ENCODE peak calls at places on chromosomes 6 and 20, in eight cellular contexts. One of them, this sample, is unnamed.

GRCh38 chr6:25617997-25618396 is 34.0 kb upstream of the SCGN start:
- DNase-seq in lung: no peak
- DNase-seq in fibroblast of lung: no peak
- DNase-seq in Peyer's patch: no peak
- DNase-seq in CD8-positive, alpha-beta T cell: no peak
- DNase-seq in PC-3: no peak
- DNase-seq in tibial artery: no peak
- DNase-seq in upper lobe of right lung: no peak
- DNase-seq in this sample: no peak

GRCh38 chr6:113903666-113904330 is 46.7 kb downstream of the MARCKS start:
- DNase-seq in tibial artery: peak; percentile 46
- DNase-seq in lung: no peak
- DNase-seq in PC-3: no peak
- DNase-seq in CD8-positive, alpha-beta T cell: no peak
- DNase-seq in upper lobe of right lung: no peak
- DNase-seq in fibroblast of lung: peak; percentile 55
- DNase-seq in Peyer's patch: no peak
- DNase-seq in this sample: no peak

GRCh38 chr6:128632131-128632530 is 111.7 kb upstream of the PTPRK start:
- DNase-seq in fibroblast of lung: no peak
- DNase-seq in PC-3: peak; percentile 93
- DNase-seq in tibial artery: no peak
- DNase-seq in Peyer's patch: no peak
- DNase-seq in upper lobe of right lung: no peak
- DNase-seq in lung: no peak
- DNase-seq in CD8-positive, alpha-beta T cell: no peak
- DNase-seq in this sample: no peak

GRCh38 chr20:11001767-11002540 is 328.2 kb upstream of the JAG1 start:
- DNase-seq in Peyer's patch: no peak
- DNase-seq in upper lobe of right lung: no peak
- DNase-seq in tibial artery: no peak
- DNase-seq in CD8-positive, alpha-beta T cell: no peak
- DNase-seq in PC-3: peak; percentile 99
- DNase-seq in lung: no peak
- DNase-seq in fibroblast of lung: peak; percentile 74
- DNase-seq in this sample: no peak

GRCh38 chr6:131931063-131931745 is 20.0 kb downstream of the CCN2 start:
- DNase-seq in tibial artery: no peak
- DNase-seq in fibroblast of lung: peak; percentile 42
- DNase-seq in PC-3: no peak
- DNase-seq in upper lobe of right lung: no peak
- DNase-seq in Peyer's patch: no peak
- DNase-seq in lung: no peak
- DNase-seq in CD8-positive, alpha-beta T cell: no peak
- DNase-seq in this sample: no peak

GRCh38 chr6:32882879-32883250 is 28.9 kb downstream of the PSMB9 start:
- DNase-seq in lung: no peak
- DNase-seq in fibroblast of lung: peak; percentile 59
- DNase-seq in PC-3: peak; percentile 53
- DNase-seq in Peyer's patch: no peak
- DNase-seq in tibial artery: no peak
- DNase-seq in upper lobe of right lung: no peak
- DNase-seq in CD8-positive, alpha-beta T cell: no peak
- DNase-seq in this sample: no peak

GRCh38 chr6:2852921-2853322 is 11.3 kb upstream of the SERPINB1 start:
- DNase-seq in PC-3: no peak
- DNase-seq in Peyer's patch: no peak
- DNase-seq in fibroblast of lung: no peak
- DNase-seq in CD8-positive, alpha-beta T cell: no peak
- DNase-seq in lung: no peak
- DNase-seq in upper lobe of right lung: no peak
- DNase-seq in tibial artery: no peak
- DNase-seq in this sample: no peak

GRCh38 chr20:30376767-30377658 is 880.5 kb upstream of the DEFB115 start:
- DNase-seq in lung: peak; percentile 84
- DNase-seq in upper lobe of right lung: peak; percentile 94
- DNase-seq in PC-3: peak; percentile 19
- DNase-seq in tibial artery: peak; percentile 77
- DNase-seq in Peyer's patch: peak; percentile 75
- DNase-seq in CD8-positive, alpha-beta T cell: peak; percentile 86
- DNase-seq in fibroblast of lung: peak; percentile 59
- DNase-seq in this sample: peak; percentile 65

GRCh38 chr20:49151437-49151836 is 36.7 kb downstream of the STAU1 start:
- DNase-seq in Peyer's patch: no peak
- DNase-seq in lung: no peak
- DNase-seq in CD8-positive, alpha-beta T cell: no peak
- DNase-seq in fibroblast of lung: no peak
- DNase-seq in tibial artery: no peak
- DNase-seq in PC-3: no peak
- DNase-seq in upper lobe of right lung: no peak
- DNase-seq in this sample: no peak

GRCh38 chr6:95574811-95575210 is 2.5 kb upstream of the MANEA start:
- DNase-seq in PC-3: peak; percentile 7
- DNase-seq in Peyer's patch: no peak
- DNase-seq in tibial artery: no peak
- DNase-seq in CD8-positive, alpha-beta T cell: no peak
- DNase-seq in fibroblast of lung: peak; percentile 17
- DNase-seq in upper lobe of right lung: no peak
- DNase-seq in lung: no peak
- DNase-seq in this sample: no peak

GRCh38 chr6:31712296-31712695 is 2.9 kb upstream of the LY6G6D start:
- DNase-seq in tibial artery: no peak
- DNase-seq in Peyer's patch: no peak
- DNase-seq in lung: no peak
- DNase-seq in CD8-positive, alpha-beta T cell: no peak
- DNase-seq in upper lobe of right lung: no peak
- DNase-seq in fibroblast of lung: no peak
- DNase-seq in PC-3: peak; percentile 61
- DNase-seq in this sample: no peak

GRCh38 chr20:46784450-46785127 is 75.1 kb downstream of the SLC2A10 start:
- DNase-seq in fibroblast of lung: peak; percentile 21
- DNase-seq in lung: no peak
- DNase-seq in PC-3: peak; percentile 32
- DNase-seq in tibial artery: no peak
- DNase-seq in Peyer's patch: no peak
- DNase-seq in CD8-positive, alpha-beta T cell: no peak
- DNase-seq in upper lobe of right lung: no peak
- DNase-seq in this sample: no peak

GRCh38 chr20:35192071-35192872 is 20.4 kb downstream of the PROCR start:
- DNase-seq in tibial artery: no peak
- DNase-seq in CD8-positive, alpha-beta T cell: no peak
- DNase-seq in fibroblast of lung: no peak
- DNase-seq in PC-3: peak; percentile 88
- DNase-seq in lung: no peak
- DNase-seq in upper lobe of right lung: no peak
- DNase-seq in Peyer's patch: no peak
- DNase-seq in this sample: no peak

GRCh38 chr6:168221000-168221399 is 98.6 kb downstream of the DACT2 start:
- DNase-seq in CD8-positive, alpha-beta T cell: no peak
- DNase-seq in PC-3: no peak
- DNase-seq in tibial artery: no peak
- DNase-seq in lung: no peak
- DNase-seq in upper lobe of right lung: no peak
- DNase-seq in Peyer's patch: no peak
- DNase-seq in fibroblast of lung: no peak
- DNase-seq in this sample: no peak

GRCh38 chr6:54377776-54378175 is 69.5 kb downstream of the TINAG start:
- DNase-seq in fibroblast of lung: peak; percentile 17
- DNase-seq in PC-3: peak; percentile 58
- DNase-seq in CD8-positive, alpha-beta T cell: no peak
- DNase-seq in lung: no peak
- DNase-seq in Peyer's patch: no peak
- DNase-seq in upper lobe of right lung: no peak
- DNase-seq in tibial artery: no peak
- DNase-seq in this sample: no peak

GRCh38 chr20:36465109-36466080 is 75.9 kb upstream of the MYL9 start:
- DNase-seq in tibial artery: peak; percentile 76
- DNase-seq in fibroblast of lung: peak; percentile 89
- DNase-seq in lung: no peak
- DNase-seq in PC-3: peak; percentile 91
- DNase-seq in upper lobe of right lung: no peak
- DNase-seq in Peyer's patch: no peak
- DNase-seq in CD8-positive, alpha-beta T cell: peak; percentile 21
- DNase-seq in this sample: peak; percentile 42

GRCh38 chr20:63829943-63830820 is 882 bp downstream of the ZBTB46 start:
- DNase-seq in PC-3: no peak
- DNase-seq in CD8-positive, alpha-beta T cell: no peak
- DNase-seq in upper lobe of right lung: no peak
- DNase-seq in tibial artery: no peak
- DNase-seq in fibroblast of lung: no peak
- DNase-seq in Peyer's patch: no peak
- DNase-seq in lung: no peak
- DNase-seq in this sample: no peak

GRCh38 chr6:113859349-113860164 is 2.4 kb downstream of the MARCKS start:
- DNase-seq in Peyer's patch: no peak
- DNase-seq in lung: no peak
- DNase-seq in tibial artery: peak; percentile 23
- DNase-seq in CD8-positive, alpha-beta T cell: no peak
- DNase-seq in PC-3: peak; percentile 32
- DNase-seq in upper lobe of right lung: peak; percentile 66
- DNase-seq in fibroblast of lung: peak; percentile 58
- DNase-seq in this sample: peak; percentile 57

GRCh38 chr6:41462033-41462432 is 84.1 kb upstream of the FOXP4 start:
- DNase-seq in PC-3: no peak
- DNase-seq in CD8-positive, alpha-beta T cell: no peak
- DNase-seq in lung: no peak
- DNase-seq in upper lobe of right lung: no peak
- DNase-seq in tibial artery: no peak
- DNase-seq in Peyer's patch: no peak
- DNase-seq in fibroblast of lung: no peak
- DNase-seq in this sample: no peak

GRCh38 chr6:85747654-85748053 is 105.0 kb upstream of the SYNCRIP start:
- DNase-seq in tibial artery: no peak
- DNase-seq in Peyer's patch: no peak
- DNase-seq in lung: no peak
- DNase-seq in fibroblast of lung: peak; percentile 71
- DNase-seq in CD8-positive, alpha-beta T cell: no peak
- DNase-seq in upper lobe of right lung: no peak
- DNase-seq in PC-3: peak; percentile 88
- DNase-seq in this sample: no peak
- H3K27ac ChIP-seq in tibial artery: no peak overlapping the region
- H3K27ac ChIP-seq in Peyer's patch: no peak overlapping the region
- H3K27ac ChIP-seq in lung: no peak overlapping the region
- H3K27ac ChIP-seq in fibroblast of lung: no peak overlapping the region
- H3K27ac ChIP-seq in CD8-positive, alpha-beta T cell: no peak overlapping the region
- H3K27ac ChIP-seq in upper lobe of right lung: no peak overlapping the region
- H3K27ac ChIP-seq in PC-3: peak overlapping the region; percentile 61
- H3K27ac ChIP-seq in this sample: no peak overlapping the region

DNA sequence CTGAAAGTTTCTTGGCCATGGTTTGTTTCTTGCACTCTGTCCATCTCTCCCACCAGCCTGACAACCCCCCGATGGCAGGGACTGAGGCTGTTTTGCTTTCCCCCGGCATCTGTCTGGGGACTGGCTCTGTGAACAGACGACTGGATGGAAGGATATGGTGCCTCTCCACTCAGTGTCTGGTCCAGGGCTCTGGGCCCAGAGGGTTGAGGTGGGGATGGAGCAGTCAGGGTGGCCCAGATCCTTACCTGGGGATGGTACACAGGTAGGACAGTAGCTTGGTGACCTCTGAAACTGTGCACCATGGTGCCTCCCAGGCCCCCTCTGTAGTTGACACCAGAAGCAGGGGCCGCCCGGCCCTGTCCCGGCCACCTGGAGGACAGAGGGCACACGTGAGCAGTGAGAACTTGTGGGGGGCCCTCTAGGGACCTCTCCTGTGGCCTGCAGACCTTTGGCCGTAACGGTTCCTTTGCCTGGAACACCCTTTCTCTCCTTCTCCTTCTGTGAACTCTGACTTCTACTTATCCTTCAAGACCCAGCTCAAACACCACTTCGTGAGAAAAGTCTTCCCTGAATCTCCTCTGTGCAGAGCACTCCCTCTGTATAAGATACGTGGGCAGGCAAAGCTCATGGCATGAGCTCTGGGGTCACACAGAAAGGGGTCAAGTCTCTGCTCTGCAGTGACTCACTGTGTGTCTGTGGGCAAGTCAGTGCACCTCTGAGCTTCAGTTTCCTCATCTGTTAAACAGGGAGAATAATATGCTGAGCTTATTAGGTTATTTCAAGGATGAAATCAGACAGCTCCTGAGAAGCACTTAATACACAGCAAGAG is 29.4 kb downstream of the KIAA1755 start:
- DNase-seq in PC-3: no peak
- DNase-seq in fibroblast of lung: peak; percentile 58
- DNase-seq in tibial artery: no peak
- DNase-seq in CD8-positive, alpha-beta T cell: no peak
- DNase-seq in upper lobe of right lung: no peak
- DNase-seq in lung: no peak
- DNase-seq in Peyer's patch: no peak
- DNase-seq in this sample: no peak
- TF ChIP-seq CTCF in PC-3: no peak
- TF ChIP-seq CTCF in fibroblast of lung: no peak
- TF ChIP-seq CTCF in tibial artery: no peak
- TF ChIP-seq CTCF in CD8-positive, alpha-beta T cell: no peak
- TF ChIP-seq CTCF in upper lobe of right lung: no peak
- TF ChIP-seq CTCF in lung: no peak
- TF ChIP-seq CTCF in Peyer's patch: no peak
- TF ChIP-seq CTCF in this sample: no peak

DNA sequence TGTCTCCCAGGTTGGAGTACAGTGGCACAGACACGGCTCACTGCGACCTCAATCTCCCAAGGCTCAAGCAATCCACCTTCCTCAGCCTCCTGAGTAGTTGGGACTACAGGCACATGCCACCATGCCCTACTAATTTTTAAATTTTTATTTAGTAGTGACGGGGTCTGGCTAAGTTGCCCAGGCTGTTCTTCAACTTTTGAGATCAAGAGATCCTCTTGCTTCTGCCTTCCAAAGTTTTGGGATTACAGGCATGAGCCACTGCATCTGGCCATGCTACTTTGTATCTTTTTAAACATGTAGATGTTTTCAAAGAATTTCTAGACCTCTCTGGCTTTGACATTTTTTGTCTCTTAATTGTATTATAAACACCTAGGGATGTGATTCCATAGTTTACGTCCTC is 1.4 kb downstream of the ADAT2 start:
- DNase-seq in tibial artery: no peak
- DNase-seq in upper lobe of right lung: no peak
- DNase-seq in Peyer's patch: no peak
- DNase-seq in CD8-positive, alpha-beta T cell: no peak
- DNase-seq in lung: no peak
- DNase-seq in fibroblast of lung: no peak
- DNase-seq in PC-3: no peak
- DNase-seq in this sample: no peak
- H3K4me3 ChIP-seq in tibial artery: peak overlapping the region; percentile 64
- H3K4me3 ChIP-seq in upper lobe of right lung: no peak overlapping the region
- H3K4me3 ChIP-seq in Peyer's patch: no peak overlapping the region
- H3K4me3 ChIP-seq in CD8-positive, alpha-beta T cell: no peak overlapping the region
- H3K4me3 ChIP-seq in lung: no peak overlapping the region
- H3K4me3 ChIP-seq in fibroblast of lung: peak overlapping the region; percentile 95
- H3K4me3 ChIP-seq in PC-3: peak overlapping the region; percentile 89
- H3K4me3 ChIP-seq in this sample: no peak overlapping the region

DNA sequence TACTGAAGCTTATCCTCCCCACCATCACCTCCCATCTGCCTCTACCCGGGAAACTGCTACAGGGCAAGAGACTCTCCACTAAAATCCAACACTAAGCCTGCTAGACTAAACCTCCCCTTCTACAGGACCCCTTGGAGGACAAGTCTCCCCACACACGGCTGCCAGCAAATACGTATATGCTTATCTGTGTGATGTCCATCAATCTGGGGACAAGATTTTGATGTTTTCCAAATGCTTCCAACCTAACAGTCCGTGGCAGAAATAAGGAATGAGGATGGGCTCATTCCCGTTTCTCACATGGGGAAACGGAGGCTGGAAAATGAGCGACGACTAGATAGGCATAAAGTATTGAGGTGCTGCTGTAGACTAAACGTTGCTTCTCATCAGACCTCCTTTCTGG is 1.8 kb downstream of the KCNK5 start:
- DNase-seq in lung: no peak
- DNase-seq in Peyer's patch: no peak
- DNase-seq in PC-3: no peak
- DNase-seq in upper lobe of right lung: no peak
- DNase-seq in CD8-positive, alpha-beta T cell: no peak
- DNase-seq in fibroblast of lung: no peak
- DNase-seq in tibial artery: no peak
- DNase-seq in this sample: no peak
- H3K27ac ChIP-seq in lung: peak overlapping the region; percentile 13
- H3K27ac ChIP-seq in Peyer's patch: peak overlapping the region; percentile 38
- H3K27ac ChIP-seq in PC-3: no peak overlapping the region
- H3K27ac ChIP-seq in upper lobe of right lung: peak overlapping the region; percentile 18
- H3K27ac ChIP-seq in CD8-positive, alpha-beta T cell: no peak overlapping the region
- H3K27ac ChIP-seq in fibroblast of lung: no peak overlapping the region
- H3K27ac ChIP-seq in tibial artery: no peak overlapping the region
- H3K27ac ChIP-seq in this sample: no peak overlapping the region

This sample was measured in dorsolateral prefrontal cortex.